ENCODE peak calls at places on chromosomes 7 and 10, in six cellular contexts. One of them, this sample, is unnamed.
A peak's percentile ranks its signal among the peaks of the same experiment; 100 is the strongest.

GRCh38 chr7:126605553-126605952 is 647.2 kb downstream of the GRM8 start:
- DNase-seq in nephron progenitor cell: no peak
- DNase-seq in mesothelial cell of epicardium: no peak
- DNase-seq in ovary: no peak
- DNase-seq in lower leg skin: no peak
- DNase-seq in GM13977: no peak
- DNase-seq in this sample: no peak

GRCh38 chr7:24573008-24573553 is at the start of gene PALS2:
- DNase-seq in nephron progenitor cell: peak; percentile 85
- DNase-seq in mesothelial cell of epicardium: peak; percentile 79
- DNase-seq in ovary: peak; percentile 86
- DNase-seq in lower leg skin: peak; percentile 24
- DNase-seq in GM13977: peak; percentile 92
- DNase-seq in this sample: peak; percentile 52

GRCh38 chr10:99760321-99760720 is 22.1 kb upstream of the ABCC2 start:
- DNase-seq in nephron progenitor cell: no peak
- DNase-seq in mesothelial cell of epicardium: no peak
- DNase-seq in ovary: no peak
- DNase-seq in lower leg skin: no peak
- DNase-seq in GM13977: no peak
- DNase-seq in this sample: no peak

GRCh38 chr10:79018591-79019011 is 50.2 kb upstream of the ZMIZ1 start:
- DNase-seq in nephron progenitor cell: no peak
- DNase-seq in mesothelial cell of epicardium: no peak
- DNase-seq in ovary: no peak
- DNase-seq in lower leg skin: peak; percentile 62
- DNase-seq in GM13977: no peak
- DNase-seq in this sample: no peak

GRCh38 chr7:105473163-105473562 is 48.9 kb downstream of the PUS7 start:
- DNase-seq in nephron progenitor cell: no peak
- DNase-seq in mesothelial cell of epicardium: no peak
- DNase-seq in ovary: no peak
- DNase-seq in lower leg skin: no peak
- DNase-seq in GM13977: no peak
- DNase-seq in this sample: no peak

GRCh38 chr7:128889121-128889520 is 21.4 kb downstream of the KCP start:
- DNase-seq in nephron progenitor cell: no peak
- DNase-seq in mesothelial cell of epicardium: no peak
- DNase-seq in ovary: no peak
- DNase-seq in lower leg skin: no peak
- DNase-seq in GM13977: no peak
- DNase-seq in this sample: no peak

GRCh38 chr10:62348029-62348428 is 26.1 kb upstream of the ZNF365 start:
- DNase-seq in nephron progenitor cell: no peak
- DNase-seq in mesothelial cell of epicardium: no peak
- DNase-seq in ovary: no peak
- DNase-seq in lower leg skin: no peak
- DNase-seq in GM13977: no peak
- DNase-seq in this sample: no peak

GRCh38 chr7:134545379-134545778 is 3.5 kb upstream of the AKR1B15 start:
- DNase-seq in nephron progenitor cell: no peak
- DNase-seq in mesothelial cell of epicardium: no peak
- DNase-seq in ovary: no peak
- DNase-seq in lower leg skin: no peak
- DNase-seq in GM13977: no peak
- DNase-seq in this sample: no peak

GRCh38 chr7:134365341-134366054 is 48.8 kb upstream of the SLC35B4 start:
- DNase-seq in nephron progenitor cell: no peak
- DNase-seq in mesothelial cell of epicardium: no peak
- DNase-seq in ovary: no peak
- DNase-seq in lower leg skin: no peak
- DNase-seq in GM13977: no peak
- DNase-seq in this sample: no peak

GRCh38 chr7:27910341-27910740 is 170.4 kb downstream of the TAX1BP1 start:
- DNase-seq in nephron progenitor cell: no peak
- DNase-seq in mesothelial cell of epicardium: no peak
- DNase-seq in ovary: no peak
- DNase-seq in lower leg skin: no peak
- DNase-seq in GM13977: no peak
- DNase-seq in this sample: peak; percentile 55

GRCh38 chr10:43208147-43209063 is 58.5 kb downstream of the RASGEF1A start:
- DNase-seq in nephron progenitor cell: peak; percentile 1
- DNase-seq in mesothelial cell of epicardium: no peak
- DNase-seq in ovary: peak; percentile 10
- DNase-seq in lower leg skin: no peak
- DNase-seq in GM13977: no peak
- DNase-seq in this sample: no peak

GRCh38 chr10:17115683-17116082 is 13.9 kb downstream of the CUBN start:
- DNase-seq in nephron progenitor cell: no peak
- DNase-seq in mesothelial cell of epicardium: no peak
- DNase-seq in ovary: no peak
- DNase-seq in lower leg skin: no peak
- DNase-seq in GM13977: no peak
- DNase-seq in this sample: no peak

GRCh38 chr10:48776005-48776522 is 91.4 kb downstream of the WDFY4 start:
- DNase-seq in nephron progenitor cell: no peak
- DNase-seq in mesothelial cell of epicardium: no peak
- DNase-seq in ovary: no peak
- DNase-seq in lower leg skin: no peak
- DNase-seq in GM13977: no peak
- DNase-seq in this sample: no peak

GRCh38 chr7:80678703-80679102 is 40.3 kb downstream of the CD36 start:
- DNase-seq in nephron progenitor cell: no peak
- DNase-seq in mesothelial cell of epicardium: no peak
- DNase-seq in ovary: no peak
- DNase-seq in lower leg skin: no peak
- DNase-seq in GM13977: no peak
- DNase-seq in this sample: no peak

GRCh38 chr10:97007417-97007816 is 175.3 kb downstream of the LCOR start:
- DNase-seq in nephron progenitor cell: no peak
- DNase-seq in mesothelial cell of epicardium: no peak
- DNase-seq in ovary: no peak
- DNase-seq in lower leg skin: no peak
- DNase-seq in GM13977: no peak
- DNase-seq in this sample: no peak

GRCh38 chr10:102869290-102870198 is at the start of gene AS3MT:
- DNase-seq in nephron progenitor cell: peak; percentile 88
- DNase-seq in mesothelial cell of epicardium: peak; percentile 75
- DNase-seq in ovary: peak; percentile 67
- DNase-seq in lower leg skin: no peak
- DNase-seq in GM13977: peak; percentile 45
- DNase-seq in this sample: peak; percentile 65

GRCh38 chr7:130037703-130038102 is 13.5 kb downstream of the ZC3HC1 start:
- DNase-seq in nephron progenitor cell: no peak
- DNase-seq in mesothelial cell of epicardium: no peak
- DNase-seq in ovary: no peak
- DNase-seq in lower leg skin: no peak
- DNase-seq in GM13977: no peak
- DNase-seq in this sample: no peak

GRCh38 chr7:40808409-40808942 is 673.7 kb downstream of the SUGCT start:
- DNase-seq in nephron progenitor cell: no peak
- DNase-seq in mesothelial cell of epicardium: no peak
- DNase-seq in ovary: no peak
- DNase-seq in lower leg skin: no peak
- DNase-seq in GM13977: no peak
- DNase-seq in this sample: no peak

GRCh38 chr7:106756884-106757283 is 95.9 kb upstream of the CCDC71L start:
- DNase-seq in nephron progenitor cell: no peak
- DNase-seq in mesothelial cell of epicardium: no peak
- DNase-seq in ovary: no peak
- DNase-seq in lower leg skin: no peak
- DNase-seq in GM13977: no peak
- DNase-seq in this sample: no peak

GRCh38 chr10:99976886-99977391 is 32.8 kb downstream of the DNMBP start:
- DNase-seq in nephron progenitor cell: no peak
- DNase-seq in mesothelial cell of epicardium: no peak
- DNase-seq in ovary: no peak
- DNase-seq in lower leg skin: no peak
- DNase-seq in GM13977: no peak
- DNase-seq in this sample: no peak

GRCh38 chr7:69123003-69123402 is 475.3 kb upstream of the AUTS2 start:
- DNase-seq in nephron progenitor cell: no peak
- DNase-seq in mesothelial cell of epicardium: no peak
- DNase-seq in ovary: no peak
- DNase-seq in lower leg skin: no peak
- DNase-seq in GM13977: no peak
- DNase-seq in this sample: no peak

DNA sequence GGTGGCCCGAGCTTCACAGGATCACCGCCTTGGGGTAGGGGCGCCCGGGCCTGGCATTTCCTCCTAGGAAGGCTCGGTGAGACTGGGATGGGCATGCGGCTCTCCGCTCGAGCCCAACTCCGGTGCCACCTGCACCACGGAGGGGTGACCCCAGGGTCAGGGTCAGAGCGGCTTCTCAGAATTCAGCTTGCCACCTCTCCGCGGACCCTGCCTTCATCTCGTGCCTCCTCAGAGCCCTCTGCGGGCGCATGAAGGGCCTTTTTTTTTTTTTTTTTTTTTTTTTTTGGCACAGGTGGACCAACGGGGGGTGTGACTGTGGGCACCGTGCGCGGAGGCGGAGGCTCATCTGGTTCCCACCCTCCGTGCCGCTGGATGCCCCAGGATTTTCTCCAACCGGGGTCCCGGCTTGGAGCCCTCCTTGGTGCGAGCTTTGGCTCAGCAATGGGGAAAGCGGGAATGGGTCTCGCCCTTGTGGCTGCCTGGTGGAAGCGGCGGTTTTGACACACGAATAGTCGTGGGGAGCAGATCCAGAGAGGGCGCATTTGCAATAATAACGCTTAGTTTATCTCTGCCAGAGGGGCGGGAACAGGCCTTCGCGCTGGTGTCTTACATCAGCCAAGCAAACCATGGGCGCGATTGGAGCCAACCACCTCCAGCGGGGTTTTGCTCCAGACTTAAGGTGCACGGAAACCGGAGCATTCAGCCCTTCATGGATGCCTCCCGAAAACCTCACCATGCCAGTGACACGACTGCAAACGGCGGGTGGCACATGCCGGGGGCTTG is 5.0 kb upstream of the TNRC18 start:
- DNase-seq in nephron progenitor cell: peak; percentile 47
- DNase-seq in mesothelial cell of epicardium: peak; percentile 71
- DNase-seq in ovary: peak; percentile 76
- DNase-seq in lower leg skin: peak; percentile 85
- DNase-seq in GM13977: no peak
- DNase-seq in this sample: no peak
- TF ChIP-seq CTCF in nephron progenitor cell: no peak
- TF ChIP-seq CTCF in mesothelial cell of epicardium: no peak
- TF ChIP-seq CTCF in ovary: no peak
- TF ChIP-seq CTCF in lower leg skin: no peak
- TF ChIP-seq CTCF in GM13977: no peak
- TF ChIP-seq CTCF in this sample: peak; percentile 28

GRCh38 chr7:50346548-50347497 is 42.3 kb downstream of the IKZF1 start:
- DNase-seq in nephron progenitor cell: no peak
- DNase-seq in mesothelial cell of epicardium: no peak
- DNase-seq in ovary: no peak
- DNase-seq in lower leg skin: no peak
- DNase-seq in GM13977: no peak
- DNase-seq in this sample: no peak

GRCh38 chr7:50336909-50337703 is 32.6 kb downstream of the IKZF1 start:
- DNase-seq in nephron progenitor cell: no peak
- DNase-seq in mesothelial cell of epicardium: no peak
- DNase-seq in ovary: no peak
- DNase-seq in lower leg skin: no peak
- DNase-seq in GM13977: no peak
- DNase-seq in this sample: no peak

GRCh38 chr7:50339990-50340500 is 35.5 kb downstream of the IKZF1 start:
- DNase-seq in nephron progenitor cell: no peak
- DNase-seq in mesothelial cell of epicardium: no peak
- DNase-seq in ovary: no peak
- DNase-seq in lower leg skin: no peak
- DNase-seq in GM13977: no peak
- DNase-seq in this sample: no peak

GRCh38 chr7:50342616-50343114 is 38.1 kb downstream of the IKZF1 start:
- DNase-seq in nephron progenitor cell: no peak
- DNase-seq in mesothelial cell of epicardium: no peak
- DNase-seq in ovary: no peak
- DNase-seq in lower leg skin: no peak
- DNase-seq in GM13977: no peak
- DNase-seq in this sample: no peak

DNA sequence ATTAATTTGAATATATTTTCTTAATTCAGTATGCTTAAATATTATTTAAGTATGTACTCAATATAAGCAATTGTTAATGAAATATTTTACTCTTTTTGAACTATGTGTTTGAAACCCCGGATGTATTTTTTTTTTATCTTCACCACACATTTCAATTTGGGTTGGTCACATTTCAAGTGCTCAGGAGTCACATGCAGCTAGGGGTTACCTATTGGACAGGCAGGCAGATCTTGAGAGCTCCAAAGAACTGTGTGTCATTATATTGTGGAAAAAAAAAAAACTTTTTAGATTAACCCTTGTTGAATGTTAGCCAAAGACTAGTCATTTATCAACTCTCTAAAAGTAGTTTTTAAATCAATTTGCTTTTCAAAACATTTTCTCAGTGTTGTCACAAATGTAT is 37.2 kb downstream of the IKZF1 start:
- DNase-seq in nephron progenitor cell: no peak
- DNase-seq in mesothelial cell of epicardium: no peak
- DNase-seq in ovary: no peak
- DNase-seq in lower leg skin: no peak
- DNase-seq in GM13977: no peak
- DNase-seq in this sample: no peak
- TF ChIP-seq CTCF in nephron progenitor cell: no peak
- TF ChIP-seq CTCF in mesothelial cell of epicardium: no peak
- TF ChIP-seq CTCF in ovary: no peak
- TF ChIP-seq CTCF in lower leg skin: no peak
- TF ChIP-seq CTCF in GM13977: no peak
- TF ChIP-seq CTCF in this sample: no peak

DNA sequence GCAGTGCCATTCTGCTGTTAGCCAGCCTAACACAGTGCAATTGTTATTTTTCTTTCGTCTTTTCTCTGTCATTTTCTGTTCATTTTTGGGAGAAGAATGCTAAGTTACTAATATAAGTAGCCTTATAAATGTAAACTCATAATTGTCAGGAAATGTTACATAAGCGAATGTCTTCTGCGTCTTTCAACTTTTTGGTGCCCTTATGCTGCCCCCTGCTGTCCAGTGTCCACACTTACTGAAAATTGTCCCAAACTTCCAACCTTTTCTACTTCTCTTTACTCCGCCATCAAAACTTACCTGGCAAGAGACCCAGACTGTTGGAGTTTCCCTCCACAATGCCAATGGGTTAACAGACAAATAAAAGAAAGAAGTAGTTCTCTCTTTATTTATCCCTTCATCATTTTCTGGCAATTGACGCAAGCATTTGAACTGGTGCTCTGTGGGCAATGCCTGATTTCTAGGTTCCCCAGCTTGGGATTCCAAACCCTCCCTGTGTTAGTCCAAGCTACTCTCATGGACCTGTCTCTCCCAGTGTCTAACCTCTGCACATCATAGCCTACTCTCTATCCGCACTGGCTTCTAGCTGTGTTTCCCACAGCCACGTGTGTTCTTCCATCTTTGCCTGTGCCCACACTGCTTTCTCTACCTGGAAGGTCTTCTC is 21.0 kb upstream of the EPC1 start:
- DNase-seq in nephron progenitor cell: peak; percentile 65
- DNase-seq in mesothelial cell of epicardium: peak; percentile 72
- DNase-seq in ovary: peak; percentile 67
- DNase-seq in lower leg skin: no peak
- DNase-seq in GM13977: no peak
- DNase-seq in this sample: peak; percentile 31
- TF ChIP-seq CTCF in nephron progenitor cell: peak; percentile 76
- TF ChIP-seq CTCF in mesothelial cell of epicardium: peak; percentile 84
- TF ChIP-seq CTCF in ovary: peak; percentile 80
- TF ChIP-seq CTCF in lower leg skin: no peak
- TF ChIP-seq CTCF in GM13977: peak; percentile 64
- TF ChIP-seq CTCF in this sample: peak; percentile 74

GRCh38 chr7:31251441-31251840 is 89.1 kb downstream of the NEUROD6 start:
- DNase-seq in nephron progenitor cell: no peak
- DNase-seq in mesothelial cell of epicardium: no peak
- DNase-seq in ovary: no peak
- DNase-seq in lower leg skin: no peak
- DNase-seq in GM13977: no peak
- DNase-seq in this sample: no peak
- TF ChIP-seq CTCF in nephron progenitor cell: no peak
- TF ChIP-seq CTCF in mesothelial cell of epicardium: no peak
- TF ChIP-seq CTCF in ovary: no peak
- TF ChIP-seq CTCF in lower leg skin: no peak
- TF ChIP-seq CTCF in GM13977: no peak
- TF ChIP-seq CTCF in this sample: no peak